ENCODE peak calls at places on chromosomes 5 and 9, in five cellular contexts. H is fibroblast of mammary gland, J is neural crest cell, S is heart left ventricle, Z is heart right ventricle. N is an unnamed sample.

GRCh38 chr9:11928871-11929321 is 764.3 kb upstream of the TYRP1 start:
- DNase-seq in H (no peak), J (no peak), S (peak; percentile 51), Z (no peak), N (peak; percentile 86)

GRCh38 chr9:116156621-116157314 is 3.2 kb downstream of the PAPPA start:
- DNase-seq in H (peak; percentile 93), J (no peak), S (peak; percentile 81), Z (peak; percentile 63), N (no peak)

GRCh38 chr5:129511291-129511690 is 51.2 kb downstream of the ADAMTS19 start:
- DNase-seq in H (peak; percentile 17), J (no peak), S (no peak), Z (no peak), N (no peak)

GRCh38 chr9:93003552-93004407 is 54.7 kb upstream of the SUSD3 start:
- DNase-seq in H (peak; percentile 48), J (peak; percentile 46), S (no peak), Z (peak; percentile 45), N (no peak)

GRCh38 chr9:111483419-111483861 is 743 bp downstream of the ECPAS start:
- DNase-seq in H (peak; percentile 20), J (no peak), S (peak; percentile 77), Z (peak; percentile 57), N (no peak)

GRCh38 chr5:12313602-12314001 is 409.4 kb upstream of the CTNND2 start:
- DNase-seq in H (no peak), J (no peak), S (no peak), Z (no peak), N (no peak)

GRCh38 chr5:177509361-177509951 is at the start of gene DOK3:
- DNase-seq in H (no peak), J (no peak), S (peak; percentile 80), Z (peak; percentile 50), N (peak; percentile 84)

GRCh38 chr5:80206282-80206681 is 49.6 kb downstream of the SERINC5 start:
- DNase-seq in H (peak; percentile 35), J (no peak), S (no peak), Z (no peak), N (no peak)

GRCh38 chr5:110441035-110441434 is 285.4 kb downstream of the TMEM232 start:
- DNase-seq in H (peak; percentile 52), J (no peak), S (no peak), Z (no peak), N (no peak)

GRCh38 chr9:3875371-3876132 is 349.8 kb upstream of the RFX3 start:
- DNase-seq in H (peak; percentile 97), J (no peak), S (no peak), Z (no peak), N (no peak)

GRCh38 chr5:131275996-131276535 is 12.2 kb downstream of the CDC42SE2 start:
- DNase-seq in H (no peak), J (no peak), S (no peak), Z (no peak), N (no peak)

GRCh38 chr5:55925677-55926076 is 69.1 kb downstream of the IL6ST start:
- DNase-seq in H (no peak), J (no peak), S (no peak), Z (no peak), N (no peak)

GRCh38 chr5:96080557-96080956 is 118.9 kb upstream of the ELL2 start:
- DNase-seq in H (peak; percentile 94), J (no peak), S (no peak), Z (no peak), N (no peak)

GRCh38 chr9:21836437-21837161 is 34.2 kb downstream of the MTAP start:
- DNase-seq in H (peak; percentile 100), J (no peak), S (no peak), Z (no peak), N (no peak)

GRCh38 chr5:173480896-173481295 is 135.6 kb downstream of the BOD1 start:
- DNase-seq in H (no peak), J (no peak), S (no peak), Z (no peak), N (no peak)

GRCh38 chr5:160507181-160507811 is 85.6 kb downstream of the PTTG1 start:
- DNase-seq in H (peak; percentile 71), J (no peak), S (no peak), Z (no peak), N (no peak)

GRCh38 chr5:150335778-150336177 is 21.7 kb upstream of the TCOF1 start:
- DNase-seq in H (no peak), J (no peak), S (no peak), Z (no peak), N (no peak)

GRCh38 chr9:115157245-115157674 is 39.3 kb upstream of the TNC start:
- DNase-seq in H (peak; percentile 87), J (no peak), S (no peak), Z (no peak), N (no peak)

GRCh38 chr5:58680503-58680902 is 97.6 kb downstream of the RAB3C start:
- DNase-seq in H (no peak), J (no peak), S (no peak), Z (no peak), N (no peak)

GRCh38 chr5:172123269-172123692 is 64.7 kb downstream of the STK10 start:
- DNase-seq in H (peak; percentile 85), J (no peak), S (peak; percentile 76), Z (peak; percentile 69), N (peak; percentile 49)

GRCh38 chr9:112312139-112312538 is 21.3 kb downstream of the PTBP3 start:
- DNase-seq in H (no peak), J (no peak), S (no peak), Z (no peak), N (no peak)

DNA sequence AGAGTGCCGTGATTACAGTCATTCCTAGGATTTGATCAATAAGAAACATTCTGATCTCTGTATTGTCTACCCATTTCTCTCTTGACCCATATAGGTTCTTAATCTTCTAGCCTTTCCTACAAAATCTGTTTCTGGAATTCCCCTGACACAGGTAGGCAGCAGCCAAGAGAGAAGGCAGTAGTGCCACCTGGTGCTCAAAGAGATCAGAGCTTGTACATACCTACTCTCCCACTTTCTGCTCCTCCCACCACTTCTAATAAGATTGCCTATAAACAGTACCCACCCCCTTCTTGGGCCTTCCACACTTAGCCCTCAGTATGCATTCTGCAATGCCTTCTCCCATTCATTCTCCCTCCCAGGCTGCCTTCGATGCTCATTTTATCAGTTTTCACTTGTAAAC is 117.4 kb upstream of the RORB start:
- DNase-seq in H (peak; percentile 19), J (no peak), S (no peak), Z (no peak), N (no peak)
- TF ChIP-seq CTCF in H (peak; percentile 32), J (peak; percentile 64), S (no peak), Z (no peak), N (peak; percentile 24)

DNA sequence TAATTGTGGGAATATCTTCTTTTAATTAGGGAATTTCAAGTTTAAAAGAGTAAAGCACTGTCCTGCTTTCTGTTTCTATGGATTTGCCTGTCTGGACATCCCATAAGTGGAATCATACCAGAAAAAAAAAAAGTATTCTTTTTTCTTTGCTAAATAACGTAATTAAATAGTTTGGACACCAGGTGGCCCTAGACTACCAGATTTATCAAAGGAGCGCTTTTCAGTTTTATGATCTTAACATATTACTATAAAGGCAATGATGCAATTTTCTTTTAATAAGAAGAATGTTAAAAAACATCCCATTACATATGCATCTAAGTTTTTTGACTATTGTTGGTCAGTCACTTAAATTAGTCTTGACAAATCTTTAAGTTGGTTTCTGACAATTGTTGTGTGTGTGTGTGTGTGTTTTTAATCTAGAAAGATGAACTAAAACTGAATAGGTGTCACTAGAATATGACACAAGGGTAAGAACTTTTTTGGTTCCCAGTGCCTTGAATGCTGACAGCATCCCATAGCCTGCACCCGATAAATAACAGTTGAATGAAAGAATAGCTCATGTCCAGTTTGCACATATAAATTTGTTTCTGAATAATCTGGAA is 49.5 kb downstream of the C5orf22 start:
- DNase-seq in H (peak; percentile 61), J (no peak), S (no peak), Z (no peak), N (no peak)
- TF ChIP-seq CTCF in H (peak; percentile 43), J (peak; percentile 80), S (peak; percentile 79), Z (peak; percentile 59), N (peak; percentile 91)

GRCh38 chr5:53571403-53571802 is 11.0 kb downstream of the NDUFS4 start:
- DNase-seq in H (no peak), J (no peak), S (no peak), Z (no peak), N (no peak)

GRCh38 chr5:53582225-53582624 is 21.8 kb downstream of the NDUFS4 start:
- DNase-seq in H (no peak), J (no peak), S (no peak), Z (no peak), N (no peak)

GRCh38 chr5:53580547-53580946 is 20.1 kb downstream of the NDUFS4 start:
- DNase-seq in H (no peak), J (no peak), S (no peak), Z (no peak), N (no peak)

GRCh38 chr5:53578854-53579253 is 18.4 kb downstream of the NDUFS4 start:
- DNase-seq in H (no peak), J (no peak), S (no peak), Z (no peak), N (no peak)

DNA sequence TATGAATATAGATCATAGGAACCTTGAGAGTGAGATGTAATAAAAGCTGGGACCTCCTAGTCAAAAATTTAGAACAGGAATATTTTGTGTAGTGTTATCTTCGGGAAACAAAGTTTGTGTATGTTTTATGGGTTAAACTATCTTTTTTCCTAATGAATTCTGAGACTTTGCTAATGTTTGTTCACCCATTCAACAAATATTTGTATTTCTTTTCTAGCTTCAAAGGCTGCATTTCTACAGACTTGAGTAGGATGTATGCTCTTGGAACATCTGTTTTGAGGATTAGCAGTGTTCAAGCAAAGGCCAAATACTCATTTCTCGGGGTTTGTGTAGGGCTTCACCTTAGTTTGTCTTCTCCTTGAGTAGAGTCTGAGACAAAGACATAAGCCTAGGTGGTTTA is 16.2 kb downstream of the NDUFS4 start:
- DNase-seq in H (no peak), J (no peak), S (no peak), Z (no peak), N (no peak)
- TF ChIP-seq CTCF in H (no peak), J (no peak), S (no peak), Z (no peak), N (no peak)

DNA sequence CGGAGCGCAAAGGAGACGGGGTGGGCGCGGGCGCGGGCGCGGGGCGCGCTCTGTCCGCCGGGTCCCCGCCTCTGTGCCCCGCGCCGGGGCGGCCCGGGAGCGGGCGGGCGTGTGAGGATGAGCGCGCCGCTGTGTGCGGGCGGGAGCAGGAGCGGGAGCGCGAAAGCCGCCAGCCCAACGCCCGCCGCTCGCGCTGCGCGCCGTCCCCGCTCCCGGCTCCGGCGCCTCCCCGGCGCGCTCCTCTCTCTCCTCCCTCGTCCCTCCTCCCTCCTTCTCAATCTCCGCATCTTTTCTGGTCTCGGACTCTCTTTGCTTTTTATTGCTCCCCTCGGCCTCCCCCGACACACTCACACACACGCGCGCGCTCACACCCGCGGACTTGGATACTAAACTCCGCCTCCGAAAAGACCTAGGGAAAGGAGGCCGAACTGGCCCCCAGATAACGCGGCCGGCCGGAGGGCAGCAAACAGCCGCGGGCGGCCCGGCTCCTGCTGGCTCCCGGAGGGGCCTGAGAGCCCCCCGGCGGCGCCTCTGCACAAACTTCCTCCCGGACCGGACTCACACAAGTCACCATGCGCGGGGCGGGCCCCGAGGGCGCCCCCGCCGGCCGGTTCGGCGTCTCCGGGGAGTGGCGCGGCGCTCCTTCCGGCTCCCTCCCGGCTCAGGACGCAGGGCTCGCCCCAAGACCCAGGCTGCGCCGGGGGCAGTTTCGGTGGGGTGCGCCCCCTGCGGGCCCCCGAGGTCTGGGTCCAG is at the start of gene FIBCD1:
- DNase-seq in H (peak; percentile 24), J (no peak), S (no peak), Z (no peak), N (no peak)
- TF ChIP-seq CTCF in H (no peak), J (peak; percentile 44), S (peak; percentile 22), Z (peak; percentile 46), N (peak; percentile 71)

N was measured in chondrocyte.